ENCODE peak calls at places on chromosomes 1 and 21, in eight cellular contexts. One of them, this sample, is unnamed.

GRCh38 chr1:98556521-98557158 is 104.9 kb upstream of the SNX7 start:
- DNase-seq in activated gamma-delta T cell treated with Interleukin-2 at 50 U/mL for 16 hours: no peak
- DNase-seq in spleen: no peak
- DNase-seq in fibroblast of the conjunctiva: peak
- DNase-seq in stimulated activated naive CD8-positive, alpha-beta T cell treated with anti-CD3 and anti-CD28 coated beads, Interleukin-15, Interleukin-2, amounts not matched to agents 100 U/mL and 50 U/mL, for 24 hours: no peak
- DNase-seq in HTR-8/SVneo: peak
- DNase-seq in stimulated activated CD8-positive, alpha-beta memory T cell treated with anti-CD3 and anti-CD28 coated beads, Interleukin-4, amount 100 ng/mL, for 1 hour: no peak
- DNase-seq in Calu3: no peak
- DNase-seq in this sample: no peak

GRCh38 chr1:22639286-22639685 is 2.9 kb downstream of the C1QA start:
- DNase-seq in activated gamma-delta T cell treated with Interleukin-2 at 50 U/mL for 16 hours: no peak
- DNase-seq in spleen: no peak
- DNase-seq in fibroblast of the conjunctiva: no peak
- DNase-seq in stimulated activated naive CD8-positive, alpha-beta T cell treated with anti-CD3 and anti-CD28 coated beads, Interleukin-15, Interleukin-2, amounts not matched to agents 100 U/mL and 50 U/mL, for 24 hours: no peak
- DNase-seq in HTR-8/SVneo: no peak
- DNase-seq in stimulated activated CD8-positive, alpha-beta memory T cell treated with anti-CD3 and anti-CD28 coated beads, Interleukin-4, amount 100 ng/mL, for 1 hour: no peak
- DNase-seq in Calu3: no peak
- DNase-seq in this sample: peak

GRCh38 chr1:164803366-164803765 is 244.4 kb downstream of the PBX1 start:
- DNase-seq in activated gamma-delta T cell treated with Interleukin-2 at 50 U/mL for 16 hours: no peak
- DNase-seq in spleen: no peak
- DNase-seq in fibroblast of the conjunctiva: no peak
- DNase-seq in stimulated activated naive CD8-positive, alpha-beta T cell treated with anti-CD3 and anti-CD28 coated beads, Interleukin-15, Interleukin-2, amounts not matched to agents 100 U/mL and 50 U/mL, for 24 hours: no peak
- DNase-seq in HTR-8/SVneo: no peak
- DNase-seq in stimulated activated CD8-positive, alpha-beta memory T cell treated with anti-CD3 and anti-CD28 coated beads, Interleukin-4, amount 100 ng/mL, for 1 hour: no peak
- DNase-seq in Calu3: no peak
- DNase-seq in this sample: peak

GRCh38 chr21:42746240-42746592 is 92.8 kb downstream of the PDE9A start:
- DNase-seq in activated gamma-delta T cell treated with Interleukin-2 at 50 U/mL for 16 hours: no peak
- DNase-seq in spleen: peak
- DNase-seq in fibroblast of the conjunctiva: no peak
- DNase-seq in stimulated activated naive CD8-positive, alpha-beta T cell treated with anti-CD3 and anti-CD28 coated beads, Interleukin-15, Interleukin-2, amounts not matched to agents 100 U/mL and 50 U/mL, for 24 hours: no peak
- DNase-seq in HTR-8/SVneo: no peak
- DNase-seq in stimulated activated CD8-positive, alpha-beta memory T cell treated with anti-CD3 and anti-CD28 coated beads, Interleukin-4, amount 100 ng/mL, for 1 hour: no peak
- DNase-seq in Calu3: no peak
- DNase-seq in this sample: no peak

GRCh38 chr1:222105393-222105737 is 363.5 kb upstream of the DUSP10 start:
- DNase-seq in activated gamma-delta T cell treated with Interleukin-2 at 50 U/mL for 16 hours: no peak
- DNase-seq in spleen: no peak
- DNase-seq in fibroblast of the conjunctiva: no peak
- DNase-seq in stimulated activated naive CD8-positive, alpha-beta T cell treated with anti-CD3 and anti-CD28 coated beads, Interleukin-15, Interleukin-2, amounts not matched to agents 100 U/mL and 50 U/mL, for 24 hours: no peak
- DNase-seq in HTR-8/SVneo: no peak
- DNase-seq in stimulated activated CD8-positive, alpha-beta memory T cell treated with anti-CD3 and anti-CD28 coated beads, Interleukin-4, amount 100 ng/mL, for 1 hour: no peak
- DNase-seq in Calu3: peak
- DNase-seq in this sample: no peak

GRCh38 chr1:85801520-85801919 is 93.3 kb upstream of the ZNHIT6 start:
- DNase-seq in activated gamma-delta T cell treated with Interleukin-2 at 50 U/mL for 16 hours: no peak
- DNase-seq in spleen: no peak
- DNase-seq in fibroblast of the conjunctiva: no peak
- DNase-seq in stimulated activated naive CD8-positive, alpha-beta T cell treated with anti-CD3 and anti-CD28 coated beads, Interleukin-15, Interleukin-2, amounts not matched to agents 100 U/mL and 50 U/mL, for 24 hours: no peak
- DNase-seq in HTR-8/SVneo: no peak
- DNase-seq in stimulated activated CD8-positive, alpha-beta memory T cell treated with anti-CD3 and anti-CD28 coated beads, Interleukin-4, amount 100 ng/mL, for 1 hour: no peak
- DNase-seq in Calu3: no peak
- DNase-seq in this sample: peak

GRCh38 chr1:54846716-54847284 is 40.2 kb downstream of the DHCR24 start:
- DNase-seq in activated gamma-delta T cell treated with Interleukin-2 at 50 U/mL for 16 hours: no peak
- DNase-seq in spleen: no peak
- DNase-seq in fibroblast of the conjunctiva: no peak
- DNase-seq in stimulated activated naive CD8-positive, alpha-beta T cell treated with anti-CD3 and anti-CD28 coated beads, Interleukin-15, Interleukin-2, amounts not matched to agents 100 U/mL and 50 U/mL, for 24 hours: no peak
- DNase-seq in HTR-8/SVneo: no peak
- DNase-seq in stimulated activated CD8-positive, alpha-beta memory T cell treated with anti-CD3 and anti-CD28 coated beads, Interleukin-4, amount 100 ng/mL, for 1 hour: no peak
- DNase-seq in Calu3: no peak
- DNase-seq in this sample: no peak

GRCh38 chr1:59877108-59877682 is 49.4 kb downstream of the CYP2J2 start:
- DNase-seq in activated gamma-delta T cell treated with Interleukin-2 at 50 U/mL for 16 hours: no peak
- DNase-seq in spleen: no peak
- DNase-seq in fibroblast of the conjunctiva: no peak
- DNase-seq in stimulated activated naive CD8-positive, alpha-beta T cell treated with anti-CD3 and anti-CD28 coated beads, Interleukin-15, Interleukin-2, amounts not matched to agents 100 U/mL and 50 U/mL, for 24 hours: no peak
- DNase-seq in HTR-8/SVneo: no peak
- DNase-seq in stimulated activated CD8-positive, alpha-beta memory T cell treated with anti-CD3 and anti-CD28 coated beads, Interleukin-4, amount 100 ng/mL, for 1 hour: no peak
- DNase-seq in Calu3: no peak
- DNase-seq in this sample: no peak

GRCh38 chr1:100141192-100141591 is 8.2 kb downstream of the TRMT13 start:
- DNase-seq in activated gamma-delta T cell treated with Interleukin-2 at 50 U/mL for 16 hours: no peak
- DNase-seq in spleen: no peak
- DNase-seq in fibroblast of the conjunctiva: no peak
- DNase-seq in stimulated activated naive CD8-positive, alpha-beta T cell treated with anti-CD3 and anti-CD28 coated beads, Interleukin-15, Interleukin-2, amounts not matched to agents 100 U/mL and 50 U/mL, for 24 hours: no peak
- DNase-seq in HTR-8/SVneo: no peak
- DNase-seq in stimulated activated CD8-positive, alpha-beta memory T cell treated with anti-CD3 and anti-CD28 coated beads, Interleukin-4, amount 100 ng/mL, for 1 hour: no peak
- DNase-seq in Calu3: no peak
- DNase-seq in this sample: no peak

GRCh38 chr1:1435094-1435903 is at the start of gene VWA1:
- DNase-seq in activated gamma-delta T cell treated with Interleukin-2 at 50 U/mL for 16 hours: peak
- DNase-seq in spleen: peak
- DNase-seq in fibroblast of the conjunctiva: no peak
- DNase-seq in stimulated activated naive CD8-positive, alpha-beta T cell treated with anti-CD3 and anti-CD28 coated beads, Interleukin-15, Interleukin-2, amounts not matched to agents 100 U/mL and 50 U/mL, for 24 hours: peak
- DNase-seq in HTR-8/SVneo: peak
- DNase-seq in stimulated activated CD8-positive, alpha-beta memory T cell treated with anti-CD3 and anti-CD28 coated beads, Interleukin-4, amount 100 ng/mL, for 1 hour: peak
- DNase-seq in Calu3: peak
- DNase-seq in this sample: no peak

GRCh38 chr1:15849775-15850449 is 2.4 kb downstream of the SPEN start:
- DNase-seq in activated gamma-delta T cell treated with Interleukin-2 at 50 U/mL for 16 hours: no peak
- DNase-seq in spleen: peak
- DNase-seq in fibroblast of the conjunctiva: no peak
- DNase-seq in stimulated activated naive CD8-positive, alpha-beta T cell treated with anti-CD3 and anti-CD28 coated beads, Interleukin-15, Interleukin-2, amounts not matched to agents 100 U/mL and 50 U/mL, for 24 hours: peak
- DNase-seq in HTR-8/SVneo: peak
- DNase-seq in stimulated activated CD8-positive, alpha-beta memory T cell treated with anti-CD3 and anti-CD28 coated beads, Interleukin-4, amount 100 ng/mL, for 1 hour: no peak
- DNase-seq in Calu3: peak
- DNase-seq in this sample: no peak

GRCh38 chr1:234725177-234726132 is 115.5 kb upstream of the IRF2BP2 start:
- DNase-seq in activated gamma-delta T cell treated with Interleukin-2 at 50 U/mL for 16 hours: peak
- DNase-seq in spleen: no peak
- DNase-seq in fibroblast of the conjunctiva: no peak
- DNase-seq in stimulated activated naive CD8-positive, alpha-beta T cell treated with anti-CD3 and anti-CD28 coated beads, Interleukin-15, Interleukin-2, amounts not matched to agents 100 U/mL and 50 U/mL, for 24 hours: peak
- DNase-seq in HTR-8/SVneo: no peak
- DNase-seq in stimulated activated CD8-positive, alpha-beta memory T cell treated with anti-CD3 and anti-CD28 coated beads, Interleukin-4, amount 100 ng/mL, for 1 hour: peak
- DNase-seq in Calu3: no peak
- DNase-seq in this sample: no peak

GRCh38 chr1:246447501-246447900 is 59.6 kb downstream of the SMYD3 start:
- DNase-seq in activated gamma-delta T cell treated with Interleukin-2 at 50 U/mL for 16 hours: no peak
- DNase-seq in spleen: no peak
- DNase-seq in fibroblast of the conjunctiva: no peak
- DNase-seq in stimulated activated naive CD8-positive, alpha-beta T cell treated with anti-CD3 and anti-CD28 coated beads, Interleukin-15, Interleukin-2, amounts not matched to agents 100 U/mL and 50 U/mL, for 24 hours: no peak
- DNase-seq in HTR-8/SVneo: no peak
- DNase-seq in stimulated activated CD8-positive, alpha-beta memory T cell treated with anti-CD3 and anti-CD28 coated beads, Interleukin-4, amount 100 ng/mL, for 1 hour: no peak
- DNase-seq in Calu3: no peak
- DNase-seq in this sample: no peak

GRCh38 chr1:24526940-24527542 is 24.4 kb downstream of the RCAN3 start:
- DNase-seq in activated gamma-delta T cell treated with Interleukin-2 at 50 U/mL for 16 hours: peak
- DNase-seq in spleen: no peak
- DNase-seq in fibroblast of the conjunctiva: no peak
- DNase-seq in stimulated activated naive CD8-positive, alpha-beta T cell treated with anti-CD3 and anti-CD28 coated beads, Interleukin-15, Interleukin-2, amounts not matched to agents 100 U/mL and 50 U/mL, for 24 hours: peak
- DNase-seq in HTR-8/SVneo: peak
- DNase-seq in stimulated activated CD8-positive, alpha-beta memory T cell treated with anti-CD3 and anti-CD28 coated beads, Interleukin-4, amount 100 ng/mL, for 1 hour: no peak
- DNase-seq in Calu3: no peak
- DNase-seq in this sample: no peak

GRCh38 chr1:111733183-111733995 is 5.8 kb downstream of the INKA2 start:
- DNase-seq in activated gamma-delta T cell treated with Interleukin-2 at 50 U/mL for 16 hours: no peak
- DNase-seq in spleen: peak
- DNase-seq in fibroblast of the conjunctiva: peak
- DNase-seq in stimulated activated naive CD8-positive, alpha-beta T cell treated with anti-CD3 and anti-CD28 coated beads, Interleukin-15, Interleukin-2, amounts not matched to agents 100 U/mL and 50 U/mL, for 24 hours: no peak
- DNase-seq in HTR-8/SVneo: no peak
- DNase-seq in stimulated activated CD8-positive, alpha-beta memory T cell treated with anti-CD3 and anti-CD28 coated beads, Interleukin-4, amount 100 ng/mL, for 1 hour: no peak
- DNase-seq in Calu3: no peak
- DNase-seq in this sample: no peak

GRCh38 chr1:28926629-28927441 is 12.5 kb downstream of the EPB41 start:
- DNase-seq in activated gamma-delta T cell treated with Interleukin-2 at 50 U/mL for 16 hours: peak
- DNase-seq in spleen: no peak
- DNase-seq in fibroblast of the conjunctiva: no peak
- DNase-seq in stimulated activated naive CD8-positive, alpha-beta T cell treated with anti-CD3 and anti-CD28 coated beads, Interleukin-15, Interleukin-2, amounts not matched to agents 100 U/mL and 50 U/mL, for 24 hours: no peak
- DNase-seq in HTR-8/SVneo: no peak
- DNase-seq in stimulated activated CD8-positive, alpha-beta memory T cell treated with anti-CD3 and anti-CD28 coated beads, Interleukin-4, amount 100 ng/mL, for 1 hour: no peak
- DNase-seq in Calu3: no peak
- DNase-seq in this sample: no peak

GRCh38 chr1:202683029-202683428 is 27.2 kb downstream of the SYT2 start:
- DNase-seq in activated gamma-delta T cell treated with Interleukin-2 at 50 U/mL for 16 hours: no peak
- DNase-seq in spleen: no peak
- DNase-seq in fibroblast of the conjunctiva: no peak
- DNase-seq in stimulated activated naive CD8-positive, alpha-beta T cell treated with anti-CD3 and anti-CD28 coated beads, Interleukin-15, Interleukin-2, amounts not matched to agents 100 U/mL and 50 U/mL, for 24 hours: no peak
- DNase-seq in HTR-8/SVneo: no peak
- DNase-seq in stimulated activated CD8-positive, alpha-beta memory T cell treated with anti-CD3 and anti-CD28 coated beads, Interleukin-4, amount 100 ng/mL, for 1 hour: no peak
- DNase-seq in Calu3: no peak
- DNase-seq in this sample: no peak

GRCh38 chr1:93979718-93980319 is 70.6 kb upstream of the GCLM start:
- DNase-seq in activated gamma-delta T cell treated with Interleukin-2 at 50 U/mL for 16 hours: no peak
- DNase-seq in spleen: no peak
- DNase-seq in fibroblast of the conjunctiva: no peak
- DNase-seq in stimulated activated naive CD8-positive, alpha-beta T cell treated with anti-CD3 and anti-CD28 coated beads, Interleukin-15, Interleukin-2, amounts not matched to agents 100 U/mL and 50 U/mL, for 24 hours: no peak
- DNase-seq in HTR-8/SVneo: no peak
- DNase-seq in stimulated activated CD8-positive, alpha-beta memory T cell treated with anti-CD3 and anti-CD28 coated beads, Interleukin-4, amount 100 ng/mL, for 1 hour: no peak
- DNase-seq in Calu3: no peak
- DNase-seq in this sample: no peak

GRCh38 chr1:3577711-3578432 is 33.4 kb downstream of the MEGF6 start:
- DNase-seq in activated gamma-delta T cell treated with Interleukin-2 at 50 U/mL for 16 hours: no peak
- DNase-seq in spleen: no peak
- DNase-seq in fibroblast of the conjunctiva: no peak
- DNase-seq in stimulated activated naive CD8-positive, alpha-beta T cell treated with anti-CD3 and anti-CD28 coated beads, Interleukin-15, Interleukin-2, amounts not matched to agents 100 U/mL and 50 U/mL, for 24 hours: no peak
- DNase-seq in HTR-8/SVneo: no peak
- DNase-seq in stimulated activated CD8-positive, alpha-beta memory T cell treated with anti-CD3 and anti-CD28 coated beads, Interleukin-4, amount 100 ng/mL, for 1 hour: no peak
- DNase-seq in Calu3: no peak
- DNase-seq in this sample: peak

GRCh38 chr1:18077657-18078215 is 29.9 kb upstream of the IGSF21 start:
- DNase-seq in activated gamma-delta T cell treated with Interleukin-2 at 50 U/mL for 16 hours: no peak
- DNase-seq in spleen: no peak
- DNase-seq in fibroblast of the conjunctiva: no peak
- DNase-seq in stimulated activated naive CD8-positive, alpha-beta T cell treated with anti-CD3 and anti-CD28 coated beads, Interleukin-15, Interleukin-2, amounts not matched to agents 100 U/mL and 50 U/mL, for 24 hours: no peak
- DNase-seq in HTR-8/SVneo: no peak
- DNase-seq in stimulated activated CD8-positive, alpha-beta memory T cell treated with anti-CD3 and anti-CD28 coated beads, Interleukin-4, amount 100 ng/mL, for 1 hour: no peak
- DNase-seq in Calu3: no peak
- DNase-seq in this sample: no peak

GRCh38 chr1:28449904-28450303 is 55.9 kb upstream of the RCC1 start:
- DNase-seq in activated gamma-delta T cell treated with Interleukin-2 at 50 U/mL for 16 hours: no peak
- DNase-seq in spleen: no peak
- DNase-seq in fibroblast of the conjunctiva: no peak
- DNase-seq in stimulated activated naive CD8-positive, alpha-beta T cell treated with anti-CD3 and anti-CD28 coated beads, Interleukin-15, Interleukin-2, amounts not matched to agents 100 U/mL and 50 U/mL, for 24 hours: peak
- DNase-seq in HTR-8/SVneo: no peak
- DNase-seq in stimulated activated CD8-positive, alpha-beta memory T cell treated with anti-CD3 and anti-CD28 coated beads, Interleukin-4, amount 100 ng/mL, for 1 hour: no peak
- DNase-seq in Calu3: no peak
- DNase-seq in this sample: no peak

GRCh38 chr1:215899901-215900300 is 332.8 kb downstream of the KCTD3 start:
- DNase-seq in activated gamma-delta T cell treated with Interleukin-2 at 50 U/mL for 16 hours: no peak
- DNase-seq in spleen: no peak
- DNase-seq in fibroblast of the conjunctiva: no peak
- DNase-seq in stimulated activated naive CD8-positive, alpha-beta T cell treated with anti-CD3 and anti-CD28 coated beads, Interleukin-15, Interleukin-2, amounts not matched to agents 100 U/mL and 50 U/mL, for 24 hours: no peak
- DNase-seq in HTR-8/SVneo: no peak
- DNase-seq in stimulated activated CD8-positive, alpha-beta memory T cell treated with anti-CD3 and anti-CD28 coated beads, Interleukin-4, amount 100 ng/mL, for 1 hour: no peak
- DNase-seq in Calu3: no peak
- DNase-seq in this sample: peak

GRCh38 chr1:110259770-110260169 is 49.7 kb downstream of the KCNC4 start:
- DNase-seq in activated gamma-delta T cell treated with Interleukin-2 at 50 U/mL for 16 hours: no peak
- DNase-seq in spleen: no peak
- DNase-seq in fibroblast of the conjunctiva: no peak
- DNase-seq in stimulated activated naive CD8-positive, alpha-beta T cell treated with anti-CD3 and anti-CD28 coated beads, Interleukin-15, Interleukin-2, amounts not matched to agents 100 U/mL and 50 U/mL, for 24 hours: no peak
- DNase-seq in HTR-8/SVneo: no peak
- DNase-seq in stimulated activated CD8-positive, alpha-beta memory T cell treated with anti-CD3 and anti-CD28 coated beads, Interleukin-4, amount 100 ng/mL, for 1 hour: no peak
- DNase-seq in Calu3: no peak
- DNase-seq in this sample: no peak

GRCh38 chr21:43937051-43937832 is 72.2 kb downstream of the AGPAT3 start:
- DNase-seq in activated gamma-delta T cell treated with Interleukin-2 at 50 U/mL for 16 hours: no peak
- DNase-seq in spleen: no peak
- DNase-seq in fibroblast of the conjunctiva: no peak
- DNase-seq in stimulated activated naive CD8-positive, alpha-beta T cell treated with anti-CD3 and anti-CD28 coated beads, Interleukin-15, Interleukin-2, amounts not matched to agents 100 U/mL and 50 U/mL, for 24 hours: no peak
- DNase-seq in HTR-8/SVneo: no peak
- DNase-seq in stimulated activated CD8-positive, alpha-beta memory T cell treated with anti-CD3 and anti-CD28 coated beads, Interleukin-4, amount 100 ng/mL, for 1 hour: no peak
- DNase-seq in Calu3: no peak
- DNase-seq in this sample: no peak

GRCh38 chr1:53163291-53163768 is 20.9 kb upstream of the SLC1A7 start:
- DNase-seq in activated gamma-delta T cell treated with Interleukin-2 at 50 U/mL for 16 hours: no peak
- DNase-seq in spleen: no peak
- DNase-seq in fibroblast of the conjunctiva: no peak
- DNase-seq in stimulated activated naive CD8-positive, alpha-beta T cell treated with anti-CD3 and anti-CD28 coated beads, Interleukin-15, Interleukin-2, amounts not matched to agents 100 U/mL and 50 U/mL, for 24 hours: no peak
- DNase-seq in HTR-8/SVneo: no peak
- DNase-seq in stimulated activated CD8-positive, alpha-beta memory T cell treated with anti-CD3 and anti-CD28 coated beads, Interleukin-4, amount 100 ng/mL, for 1 hour: no peak
- DNase-seq in Calu3: no peak
- DNase-seq in this sample: no peak

GRCh38 chr1:53111073-53111556 is 31.3 kb downstream of the SLC1A7 start:
- DNase-seq in activated gamma-delta T cell treated with Interleukin-2 at 50 U/mL for 16 hours: no peak
- DNase-seq in spleen: no peak
- DNase-seq in fibroblast of the conjunctiva: no peak
- DNase-seq in stimulated activated naive CD8-positive, alpha-beta T cell treated with anti-CD3 and anti-CD28 coated beads, Interleukin-15, Interleukin-2, amounts not matched to agents 100 U/mL and 50 U/mL, for 24 hours: no peak
- DNase-seq in HTR-8/SVneo: no peak
- DNase-seq in stimulated activated CD8-positive, alpha-beta memory T cell treated with anti-CD3 and anti-CD28 coated beads, Interleukin-4, amount 100 ng/mL, for 1 hour: no peak
- DNase-seq in Calu3: no peak
- DNase-seq in this sample: no peak

GRCh38 chr1:18008116-18008515 is 99.5 kb upstream of the IGSF21 start:
- DNase-seq in activated gamma-delta T cell treated with Interleukin-2 at 50 U/mL for 16 hours: no peak
- DNase-seq in spleen: no peak
- DNase-seq in fibroblast of the conjunctiva: no peak
- DNase-seq in stimulated activated naive CD8-positive, alpha-beta T cell treated with anti-CD3 and anti-CD28 coated beads, Interleukin-15, Interleukin-2, amounts not matched to agents 100 U/mL and 50 U/mL, for 24 hours: no peak
- DNase-seq in HTR-8/SVneo: no peak
- DNase-seq in stimulated activated CD8-positive, alpha-beta memory T cell treated with anti-CD3 and anti-CD28 coated beads, Interleukin-4, amount 100 ng/mL, for 1 hour: no peak
- DNase-seq in Calu3: no peak
- DNase-seq in this sample: no peak

GRCh38 chr21:40333731-40334130 is 466.5 kb downstream of the PCP4 start:
- DNase-seq in activated gamma-delta T cell treated with Interleukin-2 at 50 U/mL for 16 hours: no peak
- DNase-seq in spleen: no peak
- DNase-seq in fibroblast of the conjunctiva: no peak
- DNase-seq in stimulated activated naive CD8-positive, alpha-beta T cell treated with anti-CD3 and anti-CD28 coated beads, Interleukin-15, Interleukin-2, amounts not matched to agents 100 U/mL and 50 U/mL, for 24 hours: no peak
- DNase-seq in HTR-8/SVneo: no peak
- DNase-seq in stimulated activated CD8-positive, alpha-beta memory T cell treated with anti-CD3 and anti-CD28 coated beads, Interleukin-4, amount 100 ng/mL, for 1 hour: no peak
- DNase-seq in Calu3: no peak
- DNase-seq in this sample: no peak

GRCh38 chr21:46203203-46203600 is 18.9 kb upstream of the SPATC1L start:
- DNase-seq in activated gamma-delta T cell treated with Interleukin-2 at 50 U/mL for 16 hours: no peak
- DNase-seq in spleen: no peak
- DNase-seq in fibroblast of the conjunctiva: no peak
- DNase-seq in stimulated activated naive CD8-positive, alpha-beta T cell treated with anti-CD3 and anti-CD28 coated beads, Interleukin-15, Interleukin-2, amounts not matched to agents 100 U/mL and 50 U/mL, for 24 hours: no peak
- DNase-seq in HTR-8/SVneo: no peak
- DNase-seq in stimulated activated CD8-positive, alpha-beta memory T cell treated with anti-CD3 and anti-CD28 coated beads, Interleukin-4, amount 100 ng/mL, for 1 hour: no peak
- DNase-seq in Calu3: no peak
- DNase-seq in this sample: no peak

GRCh38 chr1:53639251-53639721 is 99.7 kb downstream of the GLIS1 start:
- DNase-seq in activated gamma-delta T cell treated with Interleukin-2 at 50 U/mL for 16 hours: no peak
- DNase-seq in spleen: peak
- DNase-seq in fibroblast of the conjunctiva: no peak
- DNase-seq in stimulated activated naive CD8-positive, alpha-beta T cell treated with anti-CD3 and anti-CD28 coated beads, Interleukin-15, Interleukin-2, amounts not matched to agents 100 U/mL and 50 U/mL, for 24 hours: no peak
- DNase-seq in HTR-8/SVneo: peak
- DNase-seq in stimulated activated CD8-positive, alpha-beta memory T cell treated with anti-CD3 and anti-CD28 coated beads, Interleukin-4, amount 100 ng/mL, for 1 hour: no peak
- DNase-seq in Calu3: peak
- DNase-seq in this sample: no peak

GRCh38 chr1:154270833-154271232 is 1.6 kb upstream of the HAX1 start:
- DNase-seq in activated gamma-delta T cell treated with Interleukin-2 at 50 U/mL for 16 hours: no peak
- DNase-seq in spleen: no peak
- DNase-seq in fibroblast of the conjunctiva: no peak
- DNase-seq in stimulated activated naive CD8-positive, alpha-beta T cell treated with anti-CD3 and anti-CD28 coated beads, Interleukin-15, Interleukin-2, amounts not matched to agents 100 U/mL and 50 U/mL, for 24 hours: no peak
- DNase-seq in HTR-8/SVneo: no peak
- DNase-seq in stimulated activated CD8-positive, alpha-beta memory T cell treated with anti-CD3 and anti-CD28 coated beads, Interleukin-4, amount 100 ng/mL, for 1 hour: no peak
- DNase-seq in Calu3: no peak
- DNase-seq in this sample: no peak

GRCh38 chr1:12539705-12540579 is 78.1 kb downstream of the DHRS3 start:
- DNase-seq in activated gamma-delta T cell treated with Interleukin-2 at 50 U/mL for 16 hours: no peak
- DNase-seq in spleen: no peak
- DNase-seq in fibroblast of the conjunctiva: peak
- DNase-seq in stimulated activated naive CD8-positive, alpha-beta T cell treated with anti-CD3 and anti-CD28 coated beads, Interleukin-15, Interleukin-2, amounts not matched to agents 100 U/mL and 50 U/mL, for 24 hours: no peak
- DNase-seq in HTR-8/SVneo: peak
- DNase-seq in stimulated activated CD8-positive, alpha-beta memory T cell treated with anti-CD3 and anti-CD28 coated beads, Interleukin-4, amount 100 ng/mL, for 1 hour: no peak
- DNase-seq in Calu3: peak
- DNase-seq in this sample: peak

GRCh38 chr21:39313042-39313456 is 383 bp downstream of the BRWD1 start:
- DNase-seq in activated gamma-delta T cell treated with Interleukin-2 at 50 U/mL for 16 hours: peak
- DNase-seq in spleen: peak
- DNase-seq in fibroblast of the conjunctiva: no peak
- DNase-seq in stimulated activated naive CD8-positive, alpha-beta T cell treated with anti-CD3 and anti-CD28 coated beads, Interleukin-15, Interleukin-2, amounts not matched to agents 100 U/mL and 50 U/mL, for 24 hours: peak
- DNase-seq in HTR-8/SVneo: no peak
- DNase-seq in stimulated activated CD8-positive, alpha-beta memory T cell treated with anti-CD3 and anti-CD28 coated beads, Interleukin-4, amount 100 ng/mL, for 1 hour: no peak
- DNase-seq in Calu3: no peak
- DNase-seq in this sample: no peak

GRCh38 chr1:187689137-187689536 is 860.4 kb downstream of the PLA2G4A start:
- DNase-seq in activated gamma-delta T cell treated with Interleukin-2 at 50 U/mL for 16 hours: no peak
- DNase-seq in spleen: no peak
- DNase-seq in fibroblast of the conjunctiva: peak
- DNase-seq in stimulated activated naive CD8-positive, alpha-beta T cell treated with anti-CD3 and anti-CD28 coated beads, Interleukin-15, Interleukin-2, amounts not matched to agents 100 U/mL and 50 U/mL, for 24 hours: no peak
- DNase-seq in HTR-8/SVneo: no peak
- DNase-seq in stimulated activated CD8-positive, alpha-beta memory T cell treated with anti-CD3 and anti-CD28 coated beads, Interleukin-4, amount 100 ng/mL, for 1 hour: no peak
- DNase-seq in Calu3: peak
- DNase-seq in this sample: peak

This sample was measured in non-pigmented ciliary epithelial cell.